ENCODE peak calls at places on chromosomes 1 and 21, in eight cellular contexts. One of them, this sample, is unnamed.

GRCh38 chr1:219555031-219555667 is 57.8 kb downstream of the ZC3H11B start:
- DNase-seq in astrocyte of the cerebellum: peak
- DNase-seq in astrocyte of the spinal cord: peak
- DNase-seq in choroid plexus epithelial cell: peak
- DNase-seq in AG10803: peak
- DNase-seq in pancreas: no peak
- DNase-seq in adrenal gland: no peak
- DNase-seq in A549: peak
- DNase-seq in this sample: peak

GRCh38 chr1:93604411-93604810 is 77.2 kb downstream of the BCAR3 start:
- DNase-seq in astrocyte of the cerebellum: no peak
- DNase-seq in astrocyte of the spinal cord: no peak
- DNase-seq in choroid plexus epithelial cell: no peak
- DNase-seq in AG10803: no peak
- DNase-seq in pancreas: no peak
- DNase-seq in adrenal gland: no peak
- DNase-seq in A549: no peak
- DNase-seq in this sample: no peak

GRCh38 chr1:201496296-201496690 is 10.6 kb downstream of the CSRP1 start:
- DNase-seq in astrocyte of the cerebellum: no peak
- DNase-seq in astrocyte of the spinal cord: no peak
- DNase-seq in choroid plexus epithelial cell: no peak
- DNase-seq in AG10803: no peak
- DNase-seq in pancreas: no peak
- DNase-seq in adrenal gland: no peak
- DNase-seq in A549: no peak
- DNase-seq in this sample: no peak

GRCh38 chr1:7784492-7785071 is 491 bp downstream of the PER3 start:
- DNase-seq in astrocyte of the cerebellum: no peak
- DNase-seq in astrocyte of the spinal cord: no peak
- DNase-seq in choroid plexus epithelial cell: no peak
- DNase-seq in AG10803: peak
- DNase-seq in pancreas: peak
- DNase-seq in adrenal gland: peak
- DNase-seq in A549: no peak
- DNase-seq in this sample: peak

GRCh38 chr1:30232288-30232899 is 491.0 kb downstream of the MATN1 start:
- DNase-seq in astrocyte of the cerebellum: no peak
- DNase-seq in astrocyte of the spinal cord: no peak
- DNase-seq in choroid plexus epithelial cell: no peak
- DNase-seq in AG10803: no peak
- DNase-seq in pancreas: no peak
- DNase-seq in adrenal gland: peak
- DNase-seq in A549: peak
- DNase-seq in this sample: no peak

GRCh38 chr1:8370928-8371327 is 53.0 kb downstream of the SLC45A1 start:
- DNase-seq in astrocyte of the cerebellum: no peak
- DNase-seq in astrocyte of the spinal cord: no peak
- DNase-seq in choroid plexus epithelial cell: no peak
- DNase-seq in AG10803: peak
- DNase-seq in pancreas: no peak
- DNase-seq in adrenal gland: peak
- DNase-seq in A549: no peak
- DNase-seq in this sample: peak

GRCh38 chr1:93740601-93741031 is 59.0 kb upstream of the BCAR3 start:
- DNase-seq in astrocyte of the cerebellum: no peak
- DNase-seq in astrocyte of the spinal cord: no peak
- DNase-seq in choroid plexus epithelial cell: no peak
- DNase-seq in AG10803: peak
- DNase-seq in pancreas: no peak
- DNase-seq in adrenal gland: no peak
- DNase-seq in A549: no peak
- DNase-seq in this sample: no peak

GRCh38 chr1:40861227-40862003 is 748 bp downstream of the CITED4 start:
- DNase-seq in astrocyte of the cerebellum: no peak
- DNase-seq in astrocyte of the spinal cord: peak
- DNase-seq in choroid plexus epithelial cell: peak
- DNase-seq in AG10803: peak
- DNase-seq in pancreas: peak
- DNase-seq in adrenal gland: peak
- DNase-seq in A549: no peak
- DNase-seq in this sample: peak

GRCh38 chr1:184386271-184387068 is at the start of gene C1orf21:
- DNase-seq in astrocyte of the cerebellum: peak
- DNase-seq in astrocyte of the spinal cord: peak
- DNase-seq in choroid plexus epithelial cell: peak
- DNase-seq in AG10803: peak
- DNase-seq in pancreas: peak
- DNase-seq in adrenal gland: peak
- DNase-seq in A549: peak
- DNase-seq in this sample: peak

GRCh38 chr21:38982096-38982495 is 176.4 kb downstream of the ETS2 start:
- DNase-seq in astrocyte of the cerebellum: no peak
- DNase-seq in astrocyte of the spinal cord: no peak
- DNase-seq in choroid plexus epithelial cell: peak
- DNase-seq in AG10803: peak
- DNase-seq in pancreas: no peak
- DNase-seq in adrenal gland: no peak
- DNase-seq in A549: no peak
- DNase-seq in this sample: peak

GRCh38 chr1:97869441-97869840 is 51.4 kb downstream of the DPYD start:
- DNase-seq in astrocyte of the cerebellum: no peak
- DNase-seq in astrocyte of the spinal cord: no peak
- DNase-seq in choroid plexus epithelial cell: no peak
- DNase-seq in AG10803: no peak
- DNase-seq in pancreas: no peak
- DNase-seq in adrenal gland: no peak
- DNase-seq in A549: no peak
- DNase-seq in this sample: no peak

GRCh38 chr1:92797961-92798360 is 13.1 kb upstream of the EVI5 start:
- DNase-seq in astrocyte of the cerebellum: no peak
- DNase-seq in astrocyte of the spinal cord: peak
- DNase-seq in choroid plexus epithelial cell: peak
- DNase-seq in AG10803: peak
- DNase-seq in pancreas: no peak
- DNase-seq in adrenal gland: no peak
- DNase-seq in A549: no peak
- DNase-seq in this sample: no peak

GRCh38 chr1:2413495-2414296 is 1.3 kb upstream of the PEX10 start:
- DNase-seq in astrocyte of the cerebellum: no peak
- DNase-seq in astrocyte of the spinal cord: no peak
- DNase-seq in choroid plexus epithelial cell: no peak
- DNase-seq in AG10803: no peak
- DNase-seq in pancreas: peak
- DNase-seq in adrenal gland: no peak
- DNase-seq in A549: peak
- DNase-seq in this sample: no peak

GRCh38 chr1:78553859-78554258 is 63.1 kb downstream of the PTGFR start:
- DNase-seq in astrocyte of the cerebellum: no peak
- DNase-seq in astrocyte of the spinal cord: no peak
- DNase-seq in choroid plexus epithelial cell: peak
- DNase-seq in AG10803: no peak
- DNase-seq in pancreas: no peak
- DNase-seq in adrenal gland: no peak
- DNase-seq in A549: peak
- DNase-seq in this sample: peak

GRCh38 chr1:223198628-223198965 is 55.5 kb upstream of the TLR5 start:
- DNase-seq in astrocyte of the cerebellum: no peak
- DNase-seq in astrocyte of the spinal cord: no peak
- DNase-seq in choroid plexus epithelial cell: no peak
- DNase-seq in AG10803: no peak
- DNase-seq in pancreas: no peak
- DNase-seq in adrenal gland: no peak
- DNase-seq in A549: no peak
- DNase-seq in this sample: no peak

GRCh38 chr1:59468828-59469428 is 172.0 kb downstream of the FGGY start:
- DNase-seq in astrocyte of the cerebellum: no peak
- DNase-seq in astrocyte of the spinal cord: no peak
- DNase-seq in choroid plexus epithelial cell: no peak
- DNase-seq in AG10803: no peak
- DNase-seq in pancreas: no peak
- DNase-seq in adrenal gland: no peak
- DNase-seq in A549: no peak
- DNase-seq in this sample: no peak

GRCh38 chr1:201746156-201746555 is 82.8 kb upstream of the IPO9 start:
- DNase-seq in astrocyte of the cerebellum: no peak
- DNase-seq in astrocyte of the spinal cord: no peak
- DNase-seq in choroid plexus epithelial cell: no peak
- DNase-seq in AG10803: no peak
- DNase-seq in pancreas: no peak
- DNase-seq in adrenal gland: no peak
- DNase-seq in A549: no peak
- DNase-seq in this sample: no peak

GRCh38 chr21:33755354-33755753 is 113.1 kb downstream of the ITSN1 start:
- DNase-seq in astrocyte of the cerebellum: no peak
- DNase-seq in astrocyte of the spinal cord: no peak
- DNase-seq in choroid plexus epithelial cell: no peak
- DNase-seq in AG10803: no peak
- DNase-seq in pancreas: no peak
- DNase-seq in adrenal gland: no peak
- DNase-seq in A549: no peak
- DNase-seq in this sample: no peak

GRCh38 chr1:55311057-55311631 is 96.0 kb upstream of the USP24 start:
- DNase-seq in astrocyte of the cerebellum: peak
- DNase-seq in astrocyte of the spinal cord: peak
- DNase-seq in choroid plexus epithelial cell: no peak
- DNase-seq in AG10803: peak
- DNase-seq in pancreas: no peak
- DNase-seq in adrenal gland: no peak
- DNase-seq in A549: peak
- DNase-seq in this sample: peak

GRCh38 chr21:43917515-43918384 is 52.7 kb downstream of the AGPAT3 start:
- DNase-seq in astrocyte of the cerebellum: no peak
- DNase-seq in astrocyte of the spinal cord: no peak
- DNase-seq in choroid plexus epithelial cell: no peak
- DNase-seq in AG10803: no peak
- DNase-seq in pancreas: no peak
- DNase-seq in adrenal gland: no peak
- DNase-seq in A549: no peak
- DNase-seq in this sample: no peak

GRCh38 chr1:157196245-157196543 is 58.0 kb upstream of the ETV3 start:
- DNase-seq in astrocyte of the cerebellum: no peak
- DNase-seq in astrocyte of the spinal cord: no peak
- DNase-seq in choroid plexus epithelial cell: no peak
- DNase-seq in AG10803: no peak
- DNase-seq in pancreas: no peak
- DNase-seq in adrenal gland: no peak
- DNase-seq in A549: no peak
- DNase-seq in this sample: no peak

GRCh38 chr1:157193219-157193618 is 55.0 kb upstream of the ETV3 start:
- DNase-seq in astrocyte of the cerebellum: no peak
- DNase-seq in astrocyte of the spinal cord: no peak
- DNase-seq in choroid plexus epithelial cell: no peak
- DNase-seq in AG10803: no peak
- DNase-seq in pancreas: no peak
- DNase-seq in adrenal gland: no peak
- DNase-seq in A549: no peak
- DNase-seq in this sample: no peak

GRCh38 chr1:157195521-157196244 is 57.5 kb upstream of the ETV3 start:
- DNase-seq in astrocyte of the cerebellum: no peak
- DNase-seq in astrocyte of the spinal cord: no peak
- DNase-seq in choroid plexus epithelial cell: no peak
- DNase-seq in AG10803: no peak
- DNase-seq in pancreas: no peak
- DNase-seq in adrenal gland: no peak
- DNase-seq in A549: no peak
- DNase-seq in this sample: no peak

GRCh38 chr1:157194739-157195520 is 56.7 kb upstream of the ETV3 start:
- DNase-seq in astrocyte of the cerebellum: no peak
- DNase-seq in astrocyte of the spinal cord: no peak
- DNase-seq in choroid plexus epithelial cell: no peak
- DNase-seq in AG10803: no peak
- DNase-seq in pancreas: no peak
- DNase-seq in adrenal gland: no peak
- DNase-seq in A549: no peak
- DNase-seq in this sample: no peak

GRCh38 chr1:157193702-157194391 is 55.7 kb upstream of the ETV3 start:
- DNase-seq in astrocyte of the cerebellum: peak
- DNase-seq in astrocyte of the spinal cord: peak
- DNase-seq in choroid plexus epithelial cell: peak
- DNase-seq in AG10803: peak
- DNase-seq in pancreas: peak
- DNase-seq in adrenal gland: peak
- DNase-seq in A549: peak
- DNase-seq in this sample: peak
- TF ChIP-seq CTCF in astrocyte of the cerebellum: peak
- TF ChIP-seq CTCF in astrocyte of the spinal cord: peak
- TF ChIP-seq CTCF in choroid plexus epithelial cell: peak
- TF ChIP-seq CTCF in AG10803: peak
- TF ChIP-seq CTCF in pancreas: peak
- TF ChIP-seq CTCF in adrenal gland: peak
- TF ChIP-seq CTCF in A549: peak
- TF ChIP-seq CTCF in this sample: peak

GRCh38 chr1:39690943-39691382 is 270 bp downstream of the HPCAL4 start:
- DNase-seq in astrocyte of the cerebellum: no peak
- DNase-seq in astrocyte of the spinal cord: no peak
- DNase-seq in choroid plexus epithelial cell: no peak
- DNase-seq in AG10803: no peak
- DNase-seq in pancreas: no peak
- DNase-seq in adrenal gland: no peak
- DNase-seq in A549: no peak
- DNase-seq in this sample: no peak
- H3K4me3 ChIP-seq in astrocyte of the cerebellum: peak
- H3K4me3 ChIP-seq in astrocyte of the spinal cord: no peak
- H3K4me3 ChIP-seq in choroid plexus epithelial cell: no peak
- H3K4me3 ChIP-seq in AG10803: no peak
- H3K4me3 ChIP-seq in pancreas: peak
- H3K4me3 ChIP-seq in adrenal gland: no peak
- H3K4me3 ChIP-seq in A549: peak
- H3K4me3 ChIP-seq in this sample: no peak

DNA sequence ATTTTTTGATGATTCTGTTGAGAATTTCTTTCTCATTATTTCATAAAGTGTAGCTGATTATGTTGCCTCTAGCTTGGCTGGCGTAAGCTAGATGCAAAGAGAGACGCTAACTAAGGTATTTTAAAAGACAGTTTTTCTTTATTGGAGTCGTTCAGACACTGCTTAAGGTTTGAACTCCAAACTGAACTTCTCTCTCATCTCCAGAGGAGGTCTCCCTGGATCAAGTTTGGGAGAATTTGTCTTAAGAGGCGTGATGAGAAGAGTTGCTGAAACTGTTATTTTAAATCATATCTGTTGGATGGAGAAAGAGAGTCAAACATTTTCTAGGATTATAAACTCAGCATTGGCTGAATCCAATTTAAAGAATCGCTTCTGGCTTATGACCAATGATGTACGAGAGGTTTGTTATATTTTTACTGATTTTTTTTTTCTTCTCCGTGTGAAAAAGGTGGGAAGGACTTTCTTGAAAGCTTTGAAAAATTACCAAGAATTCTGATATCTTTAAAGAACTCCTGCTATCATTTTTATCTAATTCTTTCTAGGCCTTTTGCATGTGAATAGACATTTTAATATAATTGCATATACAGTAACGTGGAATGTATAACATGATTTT is 34.0 kb downstream of the MAP3K7CL start:
- DNase-seq in astrocyte of the cerebellum: peak
- DNase-seq in astrocyte of the spinal cord: peak
- DNase-seq in choroid plexus epithelial cell: peak
- DNase-seq in AG10803: peak
- DNase-seq in pancreas: no peak
- DNase-seq in adrenal gland: peak
- DNase-seq in A549: peak
- DNase-seq in this sample: peak
- TF ChIP-seq CTCF in astrocyte of the cerebellum: peak
- TF ChIP-seq CTCF in astrocyte of the spinal cord: peak
- TF ChIP-seq CTCF in choroid plexus epithelial cell: peak
- TF ChIP-seq CTCF in AG10803: peak
- TF ChIP-seq CTCF in pancreas: peak
- TF ChIP-seq CTCF in adrenal gland: peak
- TF ChIP-seq CTCF in A549: peak
- TF ChIP-seq CTCF in this sample: peak

GRCh38 chr1:18422076-18422777 is 58.5 kb upstream of the KLHDC7A start:
- DNase-seq in astrocyte of the cerebellum: no peak
- DNase-seq in astrocyte of the spinal cord: no peak
- DNase-seq in choroid plexus epithelial cell: no peak
- DNase-seq in AG10803: no peak
- DNase-seq in pancreas: no peak
- DNase-seq in adrenal gland: no peak
- DNase-seq in A549: no peak
- DNase-seq in this sample: no peak
- H3K4me3 ChIP-seq in astrocyte of the cerebellum: no peak
- H3K4me3 ChIP-seq in astrocyte of the spinal cord: no peak
- H3K4me3 ChIP-seq in choroid plexus epithelial cell: no peak
- H3K4me3 ChIP-seq in AG10803: no peak
- H3K4me3 ChIP-seq in pancreas: no peak
- H3K4me3 ChIP-seq in adrenal gland: no peak
- H3K4me3 ChIP-seq in A549: no peak
- H3K4me3 ChIP-seq in this sample: no peak

This sample was measured in cardiac fibroblast.